ENCODE peak calls at places on chromosomes 12 and 14, in seven cellular contexts. K, V, Z, D, M, Y and T are unnamed samples.

GRCh38 chr14:52954346-52955214 is 3.7 kb upstream of the FERMT2 start:
- DNase-seq in V (peak), Z (peak), M (peak), K (no peak), D (no peak), Y (peak), T (no peak)

GRCh38 chr12:130526813-130527212 is 189.1 kb downstream of the PIWIL1 start:
- DNase-seq in K (peak), Z (no peak), Y (no peak), V (no peak), M (no peak), D (no peak), T (no peak)

GRCh38 chr12:66409195-66409871 is 107.0 kb downstream of the HELB start:
- DNase-seq in M (peak), Z (peak), K (peak), V (peak), D (no peak), Y (peak), T (peak)

GRCh38 chr12:65004270-65004669 is 116.8 kb downstream of the WIF1 start:
- DNase-seq in Z (no peak), V (no peak), M (no peak), D (no peak), Y (no peak), K (no peak), T (no peak)

GRCh38 chr12:52442600-52443061 is 8.5 kb upstream of the KRT75 start:
- DNase-seq in K (peak), M (no peak), Z (peak), D (no peak), Y (peak), V (peak), T (peak)

GRCh38 chr12:118402251-118402650 is 25.9 kb downstream of the SUDS3 start:
- DNase-seq in Y (peak), M (no peak), K (no peak), V (peak), D (no peak), Z (peak), T (peak)

GRCh38 chr14:75563931-75564330 is 14.5 kb upstream of the FLVCR2 start:
- DNase-seq in Z (no peak), V (no peak), M (no peak), K (no peak), Y (no peak), D (no peak), T (no peak)

GRCh38 chr12:69903548-69903947 is 78.5 kb downstream of the MYRFL start:
- DNase-seq in K (no peak), M (no peak), Z (no peak), V (no peak), Y (no peak), D (no peak), T (no peak)

GRCh38 chr12:113933201-113933786 is 32.8 kb downstream of the RBM19 start:
- DNase-seq in K (no peak), D (no peak), Y (peak), V (peak), Z (peak), M (no peak), T (peak)

GRCh38 chr14:49893309-49894213 is 679 bp downstream of the ARF6 start:
- DNase-seq in M (peak), V (peak), K (peak), D (peak), Y (no peak), Z (no peak), T (no peak)

GRCh38 chr14:104879201-104879982 is 14.3 kb downstream of the CEP170B start:
- DNase-seq in Z (no peak), V (no peak), M (peak), K (no peak), Y (no peak), D (no peak), T (no peak)

GRCh38 chr12:104671407-104672095 is 214.8 kb downstream of the CHST11 start:
- DNase-seq in Z (peak), D (peak), K (peak), Y (peak), V (peak), M (peak), T (peak)

GRCh38 chr14:32941668-32942065 is 3.0 kb downstream of the NPAS3 start:
- DNase-seq in V (no peak), D (no peak), Z (no peak), M (no peak), Y (no peak), K (no peak), T (no peak)

GRCh38 chr14:100155049-100155621 is 4.3 kb downstream of the DEGS2 start:
- DNase-seq in V (no peak), Y (no peak), K (peak), M (no peak), Z (no peak), D (no peak), T (no peak)

GRCh38 chr14:72387727-72388126 is 455.5 kb downstream of the RGS6 start:
- DNase-seq in Z (no peak), V (no peak), Y (no peak), K (no peak), D (no peak), M (no peak), T (no peak)

GRCh38 chr12:10088955-10089354 is 9.8 kb downstream of the CLEC1A start:
- DNase-seq in V (no peak), D (no peak), K (no peak), M (no peak), Y (no peak), Z (no peak), T (no peak)

GRCh38 chr12:107570721-107571120 is 114.9 kb upstream of the PWP1 start:
- DNase-seq in M (no peak), V (peak), K (no peak), D (no peak), Z (peak), Y (no peak), T (peak)

GRCh38 chr14:61388173-61388975 is 67.0 kb downstream of the PRKCH start:
- DNase-seq in K (no peak), Z (peak), M (peak), V (peak), D (no peak), Y (peak), T (no peak)

GRCh38 chr12:55847603-55848329 is 5.0 kb upstream of the MMP19 start:
- DNase-seq in M (no peak), V (peak), D (peak), Z (peak), K (peak), Y (peak), T (peak)

GRCh38 chr12:32217354-32218310 is 111.0 kb downstream of the BICD1 start:
- DNase-seq in K (peak), M (no peak), Z (peak), Y (peak), D (no peak), V (peak), T (peak)

GRCh38 chr12:54153586-54153985 is 35.2 kb downstream of the SMUG1 start:
- DNase-seq in Y (no peak), Z (no peak), K (no peak), D (no peak), M (no peak), V (no peak), T (no peak)

GRCh38 chr12:3158851-3159465 is 81.8 kb downstream of the TSPAN9 start:
- DNase-seq in D (no peak), Y (peak), V (peak), Z (peak), M (no peak), K (no peak), T (peak)

GRCh38 chr12:104212516-104212915 is 3.1 kb upstream of the TXNRD1 start:
- DNase-seq in M (no peak), D (no peak), K (no peak), Z (no peak), Y (no peak), V (peak), T (no peak)

GRCh38 chr14:94622653-94623421 is 10.6 kb downstream of the SERPINA3 start:
- DNase-seq in M (no peak), Y (no peak), Z (no peak), V (peak), D (no peak), K (no peak), T (no peak)

GRCh38 chr12:52389313-52390207 is 4.1 kb upstream of the KRT84 start:
- DNase-seq in K (no peak), Z (peak), V (peak), Y (no peak), M (no peak), D (no peak), T (no peak)

GRCh38 chr12:74537126-74537706 is 419 bp upstream of the ATXN7L3B start:
- DNase-seq in V (peak), K (peak), D (no peak), Z (peak), M (no peak), Y (peak), T (peak)

GRCh38 chr14:94177806-94178205 is 3.7 kb downstream of the PPP4R4 start:
- DNase-seq in K (no peak), Y (no peak), V (no peak), M (no peak), Z (no peak), D (no peak), T (no peak)

GRCh38 chr14:66652736-66653135 is 144.8 kb downstream of the GPHN start:
- DNase-seq in M (no peak), Z (no peak), Y (no peak), V (no peak), K (no peak), D (no peak), T (no peak)

GRCh38 chr14:77457115-77457521 is 283 bp downstream of the VIPAS39 start:
- DNase-seq in V (no peak), Z (no peak), D (no peak), Y (no peak), M (no peak), K (no peak), T (peak)

DNA sequence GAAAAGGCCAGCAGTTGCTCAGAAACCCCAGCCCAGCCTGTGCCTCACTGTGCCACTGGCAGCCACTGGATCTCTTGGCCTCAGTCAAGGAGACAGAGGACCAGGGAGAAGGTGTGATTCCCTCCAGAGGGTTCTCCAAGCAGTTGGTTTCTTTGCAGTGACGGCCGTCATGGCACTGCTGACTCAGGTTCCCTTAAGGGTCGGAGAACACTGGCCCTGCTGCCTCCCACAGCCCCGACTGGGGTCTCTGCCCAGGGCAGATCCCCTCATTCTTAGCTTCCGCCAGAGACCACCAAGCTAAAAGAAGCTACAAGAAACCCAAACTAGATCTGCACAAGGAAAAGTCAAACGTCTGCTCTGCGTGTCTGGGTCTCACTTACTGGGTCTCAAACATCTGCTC is 16.4 kb downstream of the TSPAN11 start:
- DNase-seq in K (no peak), Z (no peak), M (no peak), D (no peak), Y (no peak), V (no peak), T (no peak)
- H3K4me3 ChIP-seq in K (no peak), Z (no peak), M (no peak), D (no peak), Y (no peak), V (no peak), T (no peak)

DNA sequence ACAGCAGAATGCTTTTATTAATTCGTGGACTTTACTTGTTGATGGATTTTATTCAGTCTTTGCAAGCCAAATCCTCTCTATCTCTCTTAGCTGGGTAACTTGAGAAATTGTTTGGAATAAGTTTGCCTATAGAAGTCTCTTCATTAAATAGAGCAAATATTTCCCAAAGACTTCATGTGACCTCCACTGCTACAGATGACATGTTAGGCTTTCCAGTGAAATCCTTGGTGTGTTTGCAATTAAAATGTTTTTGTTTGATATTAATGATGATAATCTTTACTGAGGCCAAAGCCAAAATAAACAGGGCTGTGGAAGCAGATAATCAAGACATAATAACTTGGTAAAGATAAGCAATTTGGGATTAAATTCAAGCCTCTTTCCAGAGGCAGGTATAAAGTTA is 4.4 kb downstream of the MYF6 start:
- DNase-seq in Y (no peak), V (no peak), K (no peak), Z (no peak), M (no peak), D (no peak), T (no peak)
- TF ChIP-seq CTCF in Y (no peak), V (no peak), K (no peak), Z (no peak), M (no peak), D (no peak), T (no peak)

DNA sequence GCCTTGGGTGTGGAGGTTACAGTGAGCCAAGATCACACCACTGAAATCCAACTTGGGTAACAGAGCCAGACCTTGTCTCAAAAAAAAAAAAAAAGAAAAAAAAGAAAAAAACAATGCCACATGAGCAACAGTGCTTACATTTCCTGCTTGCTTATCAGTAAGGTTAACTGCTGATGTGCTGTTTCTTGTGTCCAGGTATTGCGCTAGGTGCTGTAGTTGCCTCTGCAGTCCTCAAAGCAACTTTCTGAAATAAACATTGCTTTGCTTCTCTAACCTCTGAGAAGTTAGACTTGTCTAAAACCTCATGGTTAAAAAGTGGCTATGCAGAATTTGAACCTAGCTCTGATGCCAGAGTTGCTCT is 24.7 kb downstream of the RNF34 start:
- DNase-seq in K (no peak), D (no peak), Y (no peak), Z (no peak), V (no peak), M (no peak), T (no peak)
- H3K4me3 ChIP-seq in K (no peak), D (no peak), Y (no peak), Z (no peak), V (no peak), M (no peak), T (no peak)

DNA sequence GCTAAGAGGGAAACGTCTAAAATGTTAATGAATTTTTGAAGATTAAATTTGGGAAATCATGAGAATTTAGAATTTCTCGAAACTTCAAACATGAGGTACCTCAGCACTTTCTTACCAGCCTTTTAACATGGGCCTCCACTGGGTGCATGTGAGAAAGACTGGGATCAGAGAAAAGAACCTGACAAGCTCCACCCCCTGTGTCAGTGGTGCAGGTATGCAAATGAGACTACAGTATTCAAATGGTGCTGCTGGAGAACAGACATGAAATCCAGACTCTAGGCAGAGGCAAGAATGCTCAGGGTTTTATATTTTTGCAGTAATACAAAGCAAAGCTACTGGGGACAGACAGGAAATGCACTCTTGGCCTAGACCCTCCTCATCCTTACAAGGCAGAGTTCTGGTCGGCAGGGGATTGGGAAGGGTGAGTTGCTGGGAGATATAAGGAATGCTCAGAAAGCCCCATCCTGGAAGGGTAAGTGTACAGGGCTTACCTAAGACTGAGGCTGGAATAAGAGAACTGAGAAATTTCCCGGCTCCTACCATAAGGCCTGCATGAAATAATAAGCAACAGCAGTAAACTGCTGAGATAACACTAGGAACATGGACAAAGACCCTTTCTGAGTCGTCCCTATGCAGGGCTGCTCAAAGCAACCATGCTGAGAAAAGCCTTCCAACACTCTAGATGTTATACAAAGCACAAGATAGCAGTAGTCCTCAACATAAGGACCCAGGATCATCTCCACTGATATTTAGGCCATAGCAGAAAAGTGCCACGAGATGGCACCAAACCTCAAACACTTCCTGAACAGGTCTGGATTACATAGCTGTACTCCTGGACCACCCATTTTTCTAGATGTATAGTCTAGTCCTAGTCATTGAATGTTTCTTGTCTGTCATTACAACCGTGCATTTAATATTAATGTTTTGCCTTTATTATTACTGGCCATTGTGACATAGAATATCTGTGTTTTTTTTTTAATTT is 260.8 kb downstream of the RASSF9 start:
- DNase-seq in Y (peak), V (peak), M (no peak), Z (peak), D (peak), K (peak), T (peak)
- TF ChIP-seq CTCF in Y (peak), V (peak), M (peak), Z (peak), D (peak), K (peak), T (peak)

DNA sequence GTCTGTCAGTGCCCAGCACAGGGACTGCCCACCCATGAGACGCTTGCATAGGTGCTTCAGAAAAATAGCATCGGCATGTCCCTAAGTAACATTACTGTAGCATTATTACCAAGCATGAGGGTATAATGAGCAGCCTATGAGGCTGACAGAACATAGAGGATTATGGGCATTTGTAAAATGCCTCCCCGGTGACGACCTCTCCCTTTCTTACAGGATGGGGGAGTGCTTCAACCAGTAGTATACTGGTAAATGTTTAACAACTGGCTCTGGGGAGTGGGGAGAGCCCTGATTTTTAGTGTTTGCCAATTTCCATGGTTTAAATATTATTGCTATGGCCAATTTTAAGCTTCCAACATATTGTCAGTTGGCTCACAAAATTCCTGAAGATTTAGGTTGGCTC is 104.5 kb downstream of the ETNK1 start:
- DNase-seq in Y (no peak), D (no peak), M (no peak), Z (no peak), K (no peak), V (no peak), T (no peak)
- H3K4me3 ChIP-seq in Y (peak), D (no peak), M (no peak), Z (peak), K (no peak), V (no peak), T (no peak)

GRCh38 chr12:109477185-109477962 is at the start of the genes KCTD10 and UBE3B:
- DNase-seq in K (peak), V (peak), Z (peak), Y (peak), D (peak), M (peak), T (peak)
- TF ChIP-seq CTCF in K (no peak), V (no peak), Z (peak), Y (no peak), D (no peak), M (no peak), T (no peak)

DNA sequence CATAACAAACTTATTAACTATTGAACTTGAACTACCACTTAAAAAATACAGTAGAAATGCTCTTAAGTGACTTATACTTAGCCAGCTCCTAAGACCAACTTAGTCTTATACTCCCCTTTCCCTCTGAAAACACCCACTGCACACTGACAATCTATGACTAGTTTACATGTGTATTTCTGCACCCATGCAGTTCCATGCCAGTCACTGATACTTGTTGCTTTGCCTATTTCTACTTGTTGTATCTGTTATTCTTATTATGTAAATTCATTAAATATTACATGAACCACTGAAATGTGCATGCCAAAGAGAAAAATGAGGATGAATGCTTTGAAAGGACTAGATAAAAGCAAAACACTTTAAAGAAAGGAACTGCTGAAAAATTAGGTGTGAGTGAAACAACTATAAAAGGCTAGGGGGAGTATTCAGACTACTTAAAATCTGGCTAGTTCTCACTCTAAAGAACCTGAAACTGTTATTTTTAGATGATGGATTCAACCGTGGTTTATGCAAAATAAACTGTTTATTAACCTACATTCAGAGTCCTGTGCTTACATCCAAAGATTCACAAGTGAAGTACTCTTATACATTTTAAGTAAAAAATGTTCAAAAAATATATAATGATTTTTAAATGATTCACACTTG is 74.7 kb downstream of the RPS6KA5 start:
- DNase-seq in K (no peak), Z (no peak), D (no peak), V (no peak), M (no peak), Y (no peak), T (no peak)
- H3K4me3 ChIP-seq in K (no peak), Z (no peak), D (no peak), V (no peak), M (no peak), Y (no peak), T (no peak)